ENCODE peak calls at places on chromosome 4, in four cellular contexts. O is AG04450, K is bronchial epithelial cell, V is fibroblast of lung. P is an unnamed sample.

GRCh38 chr4:183989471-183989870 is 84.4 kb downstream of the STOX2 start:
- DNase-seq in O (peak; percentile 30), V (peak; percentile 40), K (peak; percentile 19), P (no peak)

GRCh38 chr4:38071801-38072567 is 111.8 kb downstream of the PTTG2 start:
- DNase-seq in K (peak; percentile 23), O (no peak), V (no peak), P (no peak)

GRCh38 chr4:176547005-176547404 is 227.2 kb downstream of the SPCS3 start:
- DNase-seq in K (no peak), O (peak; percentile 82), V (peak; percentile 87), P (peak; percentile 61)

GRCh38 chr4:106806158-106806797 is 229.8 kb downstream of the DKK2 start:
- DNase-seq in O (no peak), K (peak; percentile 26), V (peak; percentile 2), P (no peak)

GRCh38 chr4:140943486-140943885 is 187.3 kb upstream of the TBC1D9 start:
- DNase-seq in K (no peak), O (no peak), V (peak; percentile 91), P (no peak)

GRCh38 chr4:134200811-134201215 is 776 bp downstream of the PABPC4L start:
- DNase-seq in V (peak; percentile 11), O (no peak), K (no peak), P (no peak)

GRCh38 chr4:12053951-12054350 is 625.3 kb upstream of the HS3ST1 start:
- DNase-seq in O (no peak), K (no peak), V (no peak), P (no peak)

GRCh38 chr4:19051751-19052296 is 1030.3 kb upstream of the LCORL start:
- DNase-seq in V (no peak), K (no peak), O (no peak), P (no peak)

GRCh38 chr4:156598138-156598681 is 373.4 kb downstream of the PDGFC start:
- DNase-seq in K (peak; percentile 39), V (peak; percentile 89), O (peak; percentile 24), P (no peak)

GRCh38 chr4:148270600-148270999 is 171.6 kb downstream of the NR3C2 start:
- DNase-seq in O (no peak), V (peak; percentile 29), K (peak; percentile 63), P (no peak)

GRCh38 chr4:2335729-2336101 is 73.8 kb upstream of the MXD4 start:
- DNase-seq in O (no peak), K (no peak), V (no peak), P (no peak)

GRCh38 chr4:7621252-7621651 is 186.5 kb upstream of the PSAPL1 start:
- DNase-seq in K (no peak), V (no peak), O (no peak), P (no peak)

GRCh38 chr4:10944321-10944720 is 259.8 kb upstream of the CLNK start:
- DNase-seq in O (no peak), V (no peak), K (peak; percentile 61), P (no peak)

GRCh38 chr4:183721207-183722081 is 62.4 kb downstream of the TRAPPC11 start:
- DNase-seq in V (peak; percentile 20), K (peak; percentile 12), O (no peak), P (peak; percentile 7)

GRCh38 chr4:117773067-117773946 is 261.0 kb upstream of the NDST3 start:
- DNase-seq in K (no peak), V (peak; percentile 48), O (no peak), P (no peak)

GRCh38 chr4:89275587-89275986 is 32.0 kb downstream of the GPRIN3 start:
- DNase-seq in O (no peak), K (no peak), V (no peak), P (no peak)

GRCh38 chr4:86338989-86339388 is 20.9 kb downstream of the MAPK10 start:
- DNase-seq in K (peak; percentile 90), V (peak; percentile 95), O (peak; percentile 72), P (peak; percentile 48)

GRCh38 chr4:98780111-98780549 is 121.7 kb upstream of the TSPAN5 start:
- DNase-seq in O (peak; percentile 11), K (no peak), V (peak; percentile 81), P (no peak)

GRCh38 chr4:186304816-186305520 is 39.0 kb downstream of the F11 start:
- DNase-seq in K (no peak), V (peak; percentile 25), O (no peak), P (no peak)

GRCh38 chr4:21744046-21744445 is 204.5 kb downstream of the KCNIP4 start:
- DNase-seq in V (no peak), O (no peak), K (no peak), P (no peak)

GRCh38 chr4:145773581-145774234 is 93.8 kb downstream of the C4orf51 start:
- DNase-seq in O (no peak), V (peak; percentile 71), K (no peak), P (no peak)

GRCh38 chr4:154491731-154492249 is at the start of gene DCHS2:
- DNase-seq in O (no peak), V (no peak), K (no peak), P (no peak)

GRCh38 chr4:69858683-69859082 is 1.3 kb downstream of the SULT1E1 start:
- DNase-seq in K (peak; percentile 92), V (peak; percentile 20), O (no peak), P (no peak)

GRCh38 chr4:56296449-56296990 is 90.8 kb downstream of the AASDH start:
- DNase-seq in K (no peak), O (no peak), V (no peak), P (no peak)

GRCh38 chr4:75686346-75686745 is 13.1 kb upstream of the G3BP2 start:
- DNase-seq in K (no peak), O (no peak), V (peak; percentile 19), P (no peak)

GRCh38 chr4:24104173-24104572 is 214.3 kb upstream of the PPARGC1A start:
- DNase-seq in V (peak; percentile 69), K (no peak), O (no peak), P (no peak)

GRCh38 chr4:89171176-89171575 is 59.8 kb downstream of the TIGD2 start:
- DNase-seq in O (no peak), V (no peak), K (no peak), P (no peak)

GRCh38 chr4:164617426-164617825 is 136.5 kb upstream of the SMIM31 start:
- DNase-seq in K (no peak), V (no peak), O (no peak), P (no peak)

GRCh38 chr4:14348506-14348905 is 653.8 kb upstream of the CPEB2 start:
- DNase-seq in K (no peak), V (peak; percentile 24), O (no peak), P (no peak)

GRCh38 chr4:159328766-159329165 is 225.9 kb downstream of the RAPGEF2 start:
- DNase-seq in K (no peak), V (no peak), O (no peak), P (no peak)

GRCh38 chr4:158020175-158020574 is 152.7 kb downstream of the GASK1B start:
- DNase-seq in K (peak; percentile 84), V (peak; percentile 96), O (peak; percentile 86), P (peak; percentile 97)

GRCh38 chr4:97498875-97499274 is 644.4 kb downstream of the STPG2 start:
- DNase-seq in K (peak; percentile 94), V (peak; percentile 91), O (no peak), P (no peak)

GRCh38 chr4:25658357-25658771 is 2.7 kb downstream of the SLC34A2 start:
- DNase-seq in O (no peak), V (no peak), K (no peak), P (no peak)

GRCh38 chr4:20178902-20179576 is 72.7 kb upstream of the SLIT2 start:
- DNase-seq in O (no peak), V (no peak), K (no peak), P (no peak)

DNA sequence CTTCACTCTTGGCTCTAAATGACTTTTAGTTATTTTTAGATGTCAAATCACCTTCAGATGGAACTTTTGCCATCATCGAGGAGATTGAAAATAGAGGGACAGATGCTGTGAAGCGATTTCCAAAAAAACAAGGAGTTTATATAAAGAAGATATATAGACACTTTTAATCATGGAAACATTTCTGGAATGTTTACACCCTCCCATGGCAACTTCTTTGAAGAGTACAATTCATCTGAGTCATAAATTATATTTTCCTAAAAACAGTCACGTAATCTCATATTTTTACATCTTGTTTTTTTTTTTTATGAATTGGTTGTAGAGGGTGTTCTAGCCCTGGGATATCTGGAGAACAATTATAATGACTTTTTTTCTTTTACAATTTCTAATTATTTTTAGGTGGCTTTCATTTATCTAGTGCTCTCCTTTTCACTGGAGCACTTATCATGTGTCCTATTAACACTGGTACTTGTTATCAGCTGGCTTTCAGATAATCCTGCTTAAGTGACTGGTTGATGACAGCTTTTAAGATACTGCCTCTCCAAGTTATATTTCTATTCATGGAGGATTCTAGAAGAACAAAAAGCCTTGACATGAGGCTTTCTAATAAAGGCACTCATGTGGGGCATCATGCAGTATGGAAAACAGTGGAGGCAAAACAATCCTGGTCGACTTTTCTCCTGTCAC is 24.9 kb downstream of the PCDH7 start:
- DNase-seq in V (peak; percentile 64), O (no peak), K (no peak), P (no peak)
- H3K4me3 ChIP-seq in V (no peak overlapping the region), O (no peak overlapping the region), K (no peak overlapping the region), P (no peak overlapping the region)

GRCh38 chr4:813900-814299 is 12.0 kb downstream of the CPLX1 start:
- DNase-seq in O (no peak), K (no peak), V (no peak), P (no peak)
- TF ChIP-seq CTCF in O (peak; percentile 6), K (no peak), V (no peak), P (no peak)

GRCh38 chr4:81982846-81983540 is 390.8 kb downstream of the HNRNPD start:
- DNase-seq in K (no peak), O (no peak), V (no peak), P (no peak)
- H3K4me3 ChIP-seq in K (no peak overlapping the region), O (no peak overlapping the region), V (no peak overlapping the region), P (no peak overlapping the region)

DNA sequence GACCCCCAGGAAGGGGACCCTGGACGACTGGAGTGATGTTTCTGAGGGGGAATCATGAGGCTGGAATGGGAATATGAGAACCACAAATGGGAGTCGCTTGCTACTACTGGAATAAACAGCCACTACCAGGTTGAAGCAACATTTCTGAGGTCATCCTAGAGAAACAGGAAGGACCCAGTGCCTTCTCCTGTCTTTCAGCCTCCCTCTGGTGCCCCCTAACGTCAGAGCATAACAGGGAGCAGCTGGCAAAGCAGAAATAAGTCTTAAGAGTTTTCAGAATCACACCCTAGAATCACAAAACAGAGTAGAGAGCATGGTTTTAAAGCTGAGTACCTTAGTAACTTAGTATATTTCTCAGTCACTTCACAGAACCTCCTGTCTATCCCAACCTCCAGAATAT is 347.8 kb upstream of the PITX2 start:
- DNase-seq in V (peak; percentile 15), O (peak; percentile 4), K (peak; percentile 29), P (peak; percentile 52)
- TF ChIP-seq CTCF in V (peak; percentile 73), O (peak; percentile 65), K (peak; percentile 50), P (peak; percentile 81)

GRCh38 chr4:138609943-138610350 is 367.8 kb upstream of the SLC7A11 start:
- DNase-seq in O (no peak), V (peak; percentile 95), K (no peak), P (peak; percentile 15)
- H3K4me3 ChIP-seq in O (no peak overlapping the region), V (no peak overlapping the region), K (no peak overlapping the region), P (no peak overlapping the region)

DNA sequence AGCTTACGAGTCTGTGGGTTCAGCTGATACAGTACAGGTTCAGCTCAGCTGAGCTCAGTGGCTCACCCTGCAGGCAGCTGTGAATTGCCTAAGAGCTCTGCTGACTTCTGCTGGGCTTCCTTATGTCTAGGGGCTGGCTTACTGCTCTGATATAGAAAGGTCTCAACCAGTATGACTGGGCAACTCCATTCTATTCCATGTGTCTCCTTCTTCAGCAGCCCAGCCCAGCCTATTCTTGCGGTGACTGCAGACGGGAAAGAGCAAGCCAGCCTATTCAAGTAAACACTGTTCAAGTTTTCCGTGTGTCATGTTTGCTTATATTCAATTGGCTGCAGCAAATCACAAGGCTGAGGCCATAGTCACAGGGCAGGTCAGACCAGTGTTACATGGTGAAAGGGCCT is 615.4 kb upstream of the ZFP42 start:
- DNase-seq in K (peak; percentile 52), V (no peak), O (no peak), P (no peak)
- TF ChIP-seq CTCF in K (peak; percentile 64), V (peak; percentile 32), O (peak; percentile 44), P (peak; percentile 52)